ENCODE peak calls at places on chromosomes 5 and 9, in six cellular contexts. S, H, W, R, V and F are unnamed samples.

GRCh38 chr9:20321683-20322082 is 300.6 kb downstream of the MLLT3 start:
- DNase-seq in S (no peak), H (no peak), W (no peak), R (no peak), V (no peak), F (no peak)

GRCh38 chr5:57839025-57839424 is 356.4 kb upstream of the ACTBL2 start:
- DNase-seq in S (no peak), H (no peak), W (no peak), R (no peak), V (no peak), F (no peak)

GRCh38 chr9:35733109-35733541 is 659 bp downstream of the CREB3 start:
- DNase-seq in S (peak; percentile 65), H (no peak), W (peak; percentile 24), R (peak; percentile 60), V (no peak), F (no peak)

GRCh38 chr9:5389109-5389732 is 48.5 kb downstream of the PLGRKT start:
- DNase-seq in S (no peak), H (no peak), W (no peak), R (no peak), V (peak; percentile 45), F (no peak)

GRCh38 chr5:153513171-153513570 is 22.7 kb downstream of the GRIA1 start:
- DNase-seq in S (no peak), H (no peak), W (no peak), R (no peak), V (no peak), F (no peak)

GRCh38 chr9:126788046-126788445 is 16.8 kb upstream of the ZBTB43 start:
- DNase-seq in S (no peak), H (no peak), W (no peak), R (no peak), V (no peak), F (no peak)

GRCh38 chr5:139855451-139855850 is 59.8 kb downstream of the PSD2 start:
- DNase-seq in S (no peak), H (no peak), W (no peak), R (no peak), V (no peak), F (no peak)

GRCh38 chr5:14258840-14259239 is 115.7 kb downstream of the TRIO start:
- DNase-seq in S (no peak), H (no peak), W (no peak), R (no peak), V (no peak), F (peak; percentile 34)

GRCh38 chr9:15295761-15296405 is 11.1 kb downstream of the TTC39B start:
- DNase-seq in S (peak; percentile 20), H (no peak), W (no peak), R (peak; percentile 42), V (peak; percentile 26), F (no peak)

GRCh38 chr9:137682431-137682991 is 63.7 kb downstream of the EHMT1 start:
- DNase-seq in S (no peak), H (no peak), W (no peak), R (no peak), V (no peak), F (no peak)

GRCh38 chr9:69143291-69143690 is 30.8 kb upstream of the TJP2 start:
- DNase-seq in S (no peak), H (no peak), W (no peak), R (no peak), V (no peak), F (no peak)

GRCh38 chr5:74040811-74041491 is 415.0 kb downstream of the ARHGEF28 start:
- DNase-seq in S (no peak), H (no peak), W (no peak), R (no peak), V (no peak), F (no peak)

GRCh38 chr9:90813523-90813922 is 11.9 kb downstream of the SYK start:
- DNase-seq in S (no peak), H (no peak), W (no peak), R (no peak), V (no peak), F (no peak)

GRCh38 chr5:138611295-138612220 is 36.4 kb upstream of the HSPA9 start:
- DNase-seq in S (peak; percentile 54), H (peak; percentile 25), W (peak; percentile 54), R (no peak), V (no peak), F (no peak)

GRCh38 chr5:10557747-10558295 is 6.0 kb upstream of the ANKRD33B start:
- DNase-seq in S (no peak), H (no peak), W (no peak), R (no peak), V (no peak), F (no peak)

GRCh38 chr5:173327948-173328895 is at the start of gene STC2:
- DNase-seq in S (peak; percentile 93), H (peak; percentile 72), W (peak; percentile 89), R (peak; percentile 96), V (peak; percentile 15), F (peak; percentile 75)

GRCh38 chr9:81826541-81826906 is 101.7 kb upstream of the SPATA31D4 start:
- DNase-seq in S (no peak), H (no peak), W (no peak), R (no peak), V (no peak), F (no peak)

GRCh38 chr5:121189569-121190305 is 661.9 kb upstream of the FTMT start:
- DNase-seq in S (no peak), H (no peak), W (no peak), R (no peak), V (no peak), F (no peak)

GRCh38 chr5:82151622-82152021 is 126.5 kb downstream of the RPS23 start:
- DNase-seq in S (no peak), H (no peak), W (no peak), R (no peak), V (no peak), F (no peak)

GRCh38 chr5:170484847-170485605 is 18.8 kb upstream of the KCNIP1 start:
- DNase-seq in S (no peak), H (no peak), W (no peak), R (no peak), V (no peak), F (no peak)

GRCh38 chr5:170483701-170484458 is 19.9 kb upstream of the KCNIP1 start:
- DNase-seq in S (no peak), H (no peak), W (no peak), R (no peak), V (no peak), F (no peak)

GRCh38 chr5:170486366-170486765 is 17.5 kb upstream of the KCNIP1 start:
- DNase-seq in S (no peak), H (no peak), W (no peak), R (no peak), V (no peak), F (no peak)

GRCh38 chr5:170484459-170484831 is 19.4 kb upstream of the KCNIP1 start:
- DNase-seq in S (no peak), H (no peak), W (no peak), R (no peak), V (no peak), F (no peak)

DNA sequence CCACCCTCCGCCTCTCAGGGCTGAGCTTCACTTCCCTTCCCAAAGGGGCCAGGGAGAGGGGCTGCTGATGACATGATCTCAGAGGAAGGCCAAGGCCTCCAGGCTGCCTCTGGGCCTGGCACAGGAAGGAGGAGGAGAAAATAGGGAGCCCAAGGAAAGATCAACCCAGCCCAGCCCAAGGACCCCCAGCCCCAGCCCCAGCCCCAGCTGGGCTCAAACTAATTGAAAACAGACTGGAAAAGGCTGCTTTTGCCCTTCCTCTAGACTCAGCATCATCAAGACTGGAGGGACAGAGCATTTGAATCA is 18.3 kb upstream of the KCNIP1 start:
- DNase-seq in S (no peak), H (no peak), W (no peak), R (no peak), V (no peak), F (no peak)
- TF ChIP-seq TAF1 in S (no peak), H (no peak), W (no peak), R (no peak), V (no peak), F (no peak)

DNA sequence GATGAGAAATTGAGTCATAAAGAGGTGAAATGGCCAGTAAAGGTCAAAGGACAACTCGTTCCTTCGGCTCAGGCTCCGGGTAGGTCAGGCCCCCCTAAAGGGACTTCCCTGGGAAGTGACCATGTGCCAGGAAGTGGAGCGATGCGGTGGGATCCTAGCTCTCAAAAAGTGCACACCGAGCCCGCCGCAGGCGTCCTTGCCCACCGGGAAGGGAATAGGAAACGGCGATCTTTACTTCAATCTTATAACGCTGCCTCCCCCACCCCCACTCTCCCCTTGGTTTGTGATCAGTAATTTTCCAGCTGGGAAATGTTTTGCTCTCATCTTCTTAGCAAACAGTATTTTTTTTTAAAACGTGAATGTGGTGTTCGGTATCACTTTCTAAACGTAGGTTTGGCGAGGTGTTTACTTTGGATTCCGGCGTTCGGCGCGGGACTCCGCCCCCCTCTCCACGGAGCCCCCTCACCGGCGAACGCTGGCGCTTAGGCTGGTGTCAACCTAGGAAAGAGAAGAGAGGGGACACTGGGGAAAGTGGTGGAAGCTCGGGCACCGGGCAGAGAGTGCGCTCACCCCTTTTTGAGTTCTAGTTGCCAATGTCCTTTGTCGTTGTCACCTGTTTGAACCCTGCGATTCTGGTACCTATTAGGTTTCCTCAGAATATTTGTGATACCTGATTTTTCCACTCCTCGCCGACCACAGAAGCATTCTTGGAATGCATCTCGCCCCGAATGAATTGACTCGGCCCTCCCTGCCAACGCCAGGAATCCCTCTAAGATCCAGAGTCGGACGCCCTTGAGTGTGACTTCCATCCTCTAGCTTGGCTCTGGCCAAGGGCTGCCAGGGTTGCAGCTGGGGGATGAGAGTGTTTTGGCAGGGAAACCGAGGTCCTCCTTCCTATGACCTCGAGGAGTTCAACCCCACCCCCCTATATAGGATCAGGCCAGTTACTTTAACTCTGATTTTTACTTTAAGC is 1.8 kb upstream of the KLF4 start:
- DNase-seq in S (peak; percentile 50), H (no peak), W (no peak), R (no peak), V (no peak), F (no peak)
- TF ChIP-seq POLR2A in S (no peak), H (no peak), W (no peak), R (no peak), V (no peak), F (no peak)

DNA sequence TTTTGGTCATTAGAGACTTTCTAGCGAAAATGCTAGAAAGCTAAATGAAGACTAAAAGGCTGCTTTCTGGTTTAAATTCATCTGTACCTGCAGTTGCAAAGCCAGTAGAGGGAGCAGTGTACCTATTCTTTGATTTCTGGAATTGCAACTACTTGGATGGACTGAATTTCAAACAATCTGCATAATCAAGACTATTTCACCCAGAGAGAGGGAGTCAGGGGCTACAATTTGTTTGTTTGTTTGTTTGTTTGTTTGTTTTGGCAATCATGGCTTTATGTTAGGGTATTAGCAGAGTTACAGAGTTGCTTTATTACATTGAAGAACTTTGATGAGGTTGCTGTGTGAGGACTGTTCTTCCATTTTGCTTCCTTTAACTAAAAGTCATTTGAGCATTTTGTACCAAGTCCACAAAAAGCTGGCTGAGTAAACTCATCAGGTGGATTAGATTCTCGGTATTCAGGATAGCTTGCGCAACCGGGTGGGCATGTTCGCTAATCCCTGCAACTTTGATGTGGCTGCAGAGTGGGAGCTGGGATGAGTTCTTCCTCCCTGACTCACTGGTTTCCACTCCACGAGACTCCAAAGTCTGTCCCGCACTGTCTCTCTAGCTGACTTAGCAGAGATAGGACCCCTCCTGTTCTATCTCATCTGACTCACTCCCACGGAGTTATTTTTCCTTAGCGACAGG is 80.0 kb upstream of the TUT7 start:
- DNase-seq in S (no peak), H (peak; percentile 17), W (peak; percentile 5), R (peak; percentile 39), V (no peak), F (no peak)
- TF ChIP-seq POLR2AphosphoS5 in S (no peak), H (no peak), W (no peak), R (no peak), V (no peak), F (no peak)

DNA sequence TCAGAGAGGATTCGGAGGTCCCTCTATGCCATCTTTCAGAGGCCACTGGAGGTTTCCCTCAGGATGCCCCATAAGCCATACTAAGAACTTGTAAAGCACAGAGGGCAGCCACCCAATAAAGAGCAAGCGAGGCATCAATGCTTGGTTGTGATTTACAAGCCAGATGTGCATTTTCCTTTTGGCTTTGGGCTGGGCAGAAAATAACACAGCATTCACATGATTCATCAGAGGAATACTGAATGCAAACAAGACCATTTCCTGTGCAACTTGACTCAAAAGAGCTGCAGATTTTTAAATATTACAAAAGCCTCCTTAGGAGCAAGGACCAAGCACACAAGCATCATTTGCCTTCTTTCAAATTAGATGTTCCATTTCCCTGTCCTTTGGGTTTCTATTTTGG is 208.0 kb downstream of the SEMA5A start:
- DNase-seq in S (no peak), H (no peak), W (no peak), R (no peak), V (no peak), F (no peak)
- TF ChIP-seq TAF1 in S (no peak), H (no peak), W (no peak), R (no peak), V (no peak), F (no peak)